ENCODE peak calls at places on chromosomes 6 and 20, in four cellular contexts. Y is GM06990, X is cardiac muscle cell, C is cardiac fibroblast. H is an unnamed sample.

GRCh38 chr20:3658708-3659491 is 4.3 kb downstream of the GFRA4 start:
- DNase-seq in C (no peak), X (no peak), Y (peak; percentile 61), H (no peak)

GRCh38 chr6:137094411-137095008 is 49.7 kb upstream of the IL20RA start:
- DNase-seq in X (peak; percentile 85), C (peak; percentile 84), Y (peak; percentile 75), H (peak; percentile 88)

GRCh38 chr6:19892250-19892649 is 55.1 kb downstream of the ID4 start:
- DNase-seq in X (no peak), C (no peak), Y (no peak), H (peak; percentile 86)

GRCh38 chr20:58714340-58714922 is 21.8 kb downstream of the NPEPL1 start:
- DNase-seq in X (no peak), Y (no peak), C (no peak), H (peak; percentile 81)

GRCh38 chr6:3289664-3290055 is 30.9 kb downstream of the PSMG4 start:
- DNase-seq in Y (no peak), X (no peak), C (no peak), H (peak; percentile 78)

GRCh38 chr6:112413805-112414204 is 66.7 kb downstream of the RFPL4B start:
- DNase-seq in Y (no peak), C (no peak), X (no peak), H (no peak)

GRCh38 chr6:32982084-32982701 is 13.8 kb downstream of the BRD2 start:
- DNase-seq in C (no peak), Y (no peak), X (peak; percentile 25), H (no peak)

GRCh38 chr20:3686867-3687321 is 5.1 kb upstream of the ADAM33 start:
- DNase-seq in Y (no peak), C (peak; percentile 94), X (peak; percentile 95), H (peak; percentile 96)

GRCh38 chr6:150953860-150954259 is 88.4 kb downstream of the MTHFD1L start:
- DNase-seq in Y (no peak), C (no peak), X (no peak), H (no peak)

GRCh38 chr6:131636880-131637792 is at the start of gene ENPP3:
- DNase-seq in X (peak; percentile 59), C (peak; percentile 23), Y (no peak), H (no peak)

GRCh38 chr6:3912366-3913076 is 63.3 kb downstream of the FAM50B start:
- DNase-seq in X (no peak), C (no peak), Y (no peak), H (no peak)

GRCh38 chr20:62816031-62816878 is 595 bp upstream of the COL9A3 start:
- DNase-seq in Y (no peak), C (no peak), X (no peak), H (no peak)

GRCh38 chr20:25056601-25057233 is 1.2 kb downstream of the ACSS1 start:
- DNase-seq in X (peak; percentile 25), C (no peak), Y (no peak), H (peak; percentile 90)

GRCh38 chr6:31847276-31847978 is 15.2 kb downstream of the NEU1 start:
- DNase-seq in C (no peak), X (no peak), Y (no peak), H (no peak)

GRCh38 chr20:51713213-51713598 is 55.0 kb downstream of the ATP9A start:
- DNase-seq in Y (no peak), X (no peak), C (no peak), H (no peak)

GRCh38 chr6:27757307-27757706 is 154.9 kb downstream of the OR2B2 start:
- DNase-seq in C (peak; percentile 16), X (peak; percentile 56), Y (peak; percentile 73), H (no peak)

GRCh38 chr6:33990061-33990541 is 155.8 kb downstream of the GRM4 start:
- DNase-seq in C (no peak), X (no peak), Y (no peak), H (peak; percentile 50)

GRCh38 chr20:56788041-56788670 is 159.1 kb downstream of the TFAP2C start:
- DNase-seq in C (peak; percentile 98), X (peak; percentile 98), Y (no peak), H (no peak)

GRCh38 chr6:121504227-121504626 is 68.8 kb downstream of the GJA1 start:
- DNase-seq in X (peak; percentile 79), Y (no peak), C (peak; percentile 81), H (no peak)

GRCh38 chr20:35200255-35200654 is 26.2 kb upstream of the MMP24 start:
- DNase-seq in X (peak; percentile 67), C (peak; percentile 57), Y (no peak), H (no peak)

GRCh38 chr20:6501061-6501460 is 266.4 kb upstream of the BMP2 start:
- DNase-seq in Y (no peak), C (peak; percentile 36), X (peak; percentile 47), H (no peak)

GRCh38 chr6:104689551-104690205 is 170.0 kb downstream of the HACE1 start:
- DNase-seq in C (peak; percentile 57), X (peak; percentile 22), Y (no peak), H (no peak)

GRCh38 chr6:40627316-40627715 is 40.2 kb upstream of the LRFN2 start:
- DNase-seq in Y (no peak), X (no peak), C (no peak), H (peak; percentile 79)

GRCh38 chr6:89268776-89269175 is 46.3 kb downstream of the GABRR2 start:
- DNase-seq in C (no peak), X (no peak), Y (no peak), H (no peak)

GRCh38 chr6:35624341-35625070 is 64.2 kb downstream of the FKBP5 start:
- DNase-seq in C (peak; percentile 34), X (no peak), Y (no peak), H (no peak)

GRCh38 chr6:158633127-158633526 is 11.4 kb downstream of the DYNLT1 start:
- DNase-seq in X (no peak), Y (no peak), C (no peak), H (no peak)

GRCh38 chr20:17556842-17557674 is 12.8 kb upstream of the DSTN start:
- DNase-seq in C (peak; percentile 58), X (peak; percentile 48), Y (no peak), H (peak; percentile 75)

GRCh38 chr20:17558941-17559304 is 11.0 kb upstream of the DSTN start:
- DNase-seq in Y (no peak), C (no peak), X (no peak), H (no peak)

GRCh38 chr20:17557675-17558006 is 12.2 kb upstream of the DSTN start:
- DNase-seq in X (peak; percentile 72), Y (no peak), C (peak; percentile 70), H (no peak)

GRCh38 chr20:17558154-17558940 is 11.5 kb upstream of the DSTN start:
- DNase-seq in X (peak; percentile 89), Y (no peak), C (peak; percentile 91), H (no peak)

DNA sequence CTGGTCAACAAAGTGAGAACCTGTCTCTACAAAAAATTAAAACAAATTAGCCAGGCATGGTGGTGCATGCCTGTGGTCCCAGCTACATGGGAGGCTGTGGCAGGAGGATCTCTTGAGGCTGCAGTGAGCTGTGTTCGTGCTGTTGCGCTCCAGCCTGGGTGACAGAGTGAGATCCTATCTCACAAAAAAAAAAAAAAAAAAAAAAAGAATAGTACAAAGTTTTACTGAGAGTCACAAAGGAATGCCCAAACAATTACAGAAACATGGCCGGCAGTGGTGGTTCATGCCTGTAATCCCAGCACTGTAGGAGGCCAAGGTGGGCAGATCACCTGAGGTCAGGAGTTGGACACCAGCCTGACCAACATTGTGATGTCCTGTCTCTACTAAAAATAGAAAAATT is 14.8 kb upstream of the DSTN start:
- DNase-seq in X (no peak), C (no peak), Y (no peak), H (no peak)
- H3K4me3 ChIP-seq in X (no peak overlapping the region), C (no peak overlapping the region), Y (no peak overlapping the region), H (no peak overlapping the region)

DNA sequence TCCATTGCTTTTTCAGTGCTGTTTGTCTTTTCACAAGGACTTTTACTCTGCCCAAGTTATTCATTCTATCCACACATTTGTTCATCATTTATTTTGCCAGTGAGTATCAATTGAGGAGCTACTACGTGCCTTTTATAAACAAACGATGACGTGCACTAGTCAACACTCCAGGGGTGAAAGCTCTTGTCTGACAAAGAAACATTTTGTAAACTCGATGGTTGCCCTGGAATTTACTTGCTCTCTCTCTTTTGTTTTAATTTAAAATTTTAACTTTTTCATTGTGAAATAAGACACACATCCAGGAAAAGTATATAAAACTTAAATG is 8.3 kb upstream of the MRPS18A start:
- DNase-seq in Y (no peak), C (no peak), X (no peak), H (no peak)
- TF ChIP-seq CTCF in Y (no peak), C (no peak), X (no peak), H (no peak)

DNA sequence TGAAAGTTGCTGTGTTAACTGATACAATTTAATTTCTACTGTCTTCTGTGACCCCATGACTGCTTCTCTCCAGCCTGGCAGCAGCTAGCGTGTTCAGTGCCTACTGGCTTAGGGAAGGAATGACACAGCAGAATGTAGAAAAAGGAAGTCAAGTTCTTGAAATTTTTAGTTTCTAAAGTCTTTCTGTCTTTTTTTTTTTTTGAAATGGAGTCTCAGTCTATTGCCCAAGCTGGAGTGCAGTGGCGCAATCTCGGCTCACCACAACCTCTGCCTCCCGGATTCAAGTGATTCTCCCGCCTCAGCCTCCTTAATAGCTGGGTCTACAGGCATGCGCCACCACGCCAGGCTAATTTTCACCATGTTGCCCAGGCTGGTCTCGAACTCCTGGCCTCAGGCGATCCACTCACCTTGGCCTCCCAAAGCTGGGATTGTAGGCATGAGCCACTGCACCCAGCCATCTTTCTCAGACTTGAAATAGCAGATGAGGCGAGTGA is 39.3 kb downstream of the PCNA start:
- DNase-seq in C (peak; percentile 83), Y (peak; percentile 67), X (peak; percentile 82), H (peak; percentile 93)
- H3K4me3 ChIP-seq in C (no peak overlapping the region), Y (no peak overlapping the region), X (no peak overlapping the region), H (no peak overlapping the region)

DNA sequence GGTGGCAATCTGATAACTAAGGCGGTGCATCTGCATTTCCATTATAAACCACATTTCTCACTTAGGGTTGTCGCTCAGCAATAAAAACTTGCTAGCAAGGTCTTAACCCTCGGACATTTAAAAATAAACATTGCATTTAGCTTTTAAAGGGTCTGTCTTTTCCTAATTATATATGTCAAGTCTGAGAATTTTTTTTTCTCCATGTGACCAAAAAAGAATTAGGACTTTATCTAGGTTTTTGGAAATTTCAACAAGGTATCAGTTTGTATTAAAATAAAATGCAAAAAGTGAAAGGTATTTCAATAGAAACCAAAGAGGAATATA is 198.1 kb downstream of the FOXA2 start:
- DNase-seq in Y (no peak), C (no peak), X (no peak), H (no peak)
- TF ChIP-seq CTCF in Y (no peak), C (no peak), X (no peak), H (no peak)

DNA sequence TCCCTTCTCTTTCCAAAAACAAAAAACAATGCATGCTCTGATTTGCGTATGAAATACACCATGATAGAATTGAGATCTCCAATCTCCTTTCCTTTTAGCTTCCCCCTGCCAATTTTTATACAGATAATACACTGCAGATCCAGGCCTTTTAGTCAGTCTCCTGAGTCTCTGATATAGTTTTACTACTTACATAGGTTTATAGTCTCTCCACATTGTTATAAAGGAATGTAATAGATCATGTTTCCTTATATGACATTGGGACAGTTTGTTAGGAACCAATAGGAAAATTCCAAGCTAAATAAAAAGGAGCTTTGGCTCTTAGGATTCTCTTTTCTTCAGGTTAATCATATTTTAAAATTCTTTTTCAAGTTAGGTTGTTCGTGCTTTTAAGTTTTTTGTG is 36.5 kb downstream of the TBPL1 start:
- DNase-seq in C (no peak), X (no peak), Y (no peak), H (no peak)
- H3K4me3 ChIP-seq in C (no peak overlapping the region), X (no peak overlapping the region), Y (no peak overlapping the region), H (no peak overlapping the region)

DNA sequence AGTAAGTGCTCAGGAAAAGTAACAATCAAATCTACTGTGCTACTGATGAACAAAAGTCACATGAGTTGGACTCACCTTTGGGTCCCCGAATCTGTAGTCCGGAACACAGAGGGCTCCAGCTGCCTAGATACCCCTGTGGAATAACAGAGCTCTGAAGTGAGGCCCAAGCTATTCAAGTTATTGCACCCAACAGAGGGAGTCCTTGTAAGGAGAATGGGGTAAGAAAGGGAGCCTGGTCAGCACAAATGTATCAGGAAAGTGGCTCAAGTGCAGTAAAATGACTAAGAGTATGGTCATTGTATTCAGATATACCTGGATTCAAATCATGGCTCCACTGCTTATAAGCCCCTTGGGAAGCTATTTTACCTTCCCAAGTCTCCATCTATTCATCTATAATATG is 20.9 kb downstream of the EDN1 start:
- DNase-seq in C (no peak), X (no peak), Y (no peak), H (no peak)
- TF ChIP-seq CTCF in C (peak; percentile 19), X (peak; percentile 20), Y (no peak), H (no peak)

H was measured in lower leg skin.